ENCODE peak calls at places on chromosomes 1 and 21, in four cellular contexts. G, I, K and N are unnamed samples.

GRCh38 chr1:94257451-94257850 is 20.1 kb upstream of the ARHGAP29 start:
- DNase-seq in G (no peak), I (no peak), K (no peak), N (no peak)

GRCh38 chr1:47333922-47334764 is 553 bp downstream of the CMPK1 start:
- DNase-seq in G (peak), I (peak), K (peak), N (peak)

GRCh38 chr21:44630440-44630839 is 3.5 kb downstream of the KRTAP10-9 start:
- DNase-seq in G (no peak), I (no peak), K (no peak), N (no peak)

GRCh38 chr1:206854401-206855129 is 10.9 kb upstream of the IL20 start:
- DNase-seq in G (peak), I (no peak), K (no peak), N (no peak)

GRCh38 chr1:243680861-243681260 is 169.2 kb downstream of the AKT3 start:
- DNase-seq in G (no peak), I (no peak), K (no peak), N (no peak)

GRCh38 chr1:70024272-70024671 is 181.1 kb downstream of the LRRC40 start:
- DNase-seq in G (no peak), I (no peak), K (no peak), N (no peak)

GRCh38 chr1:107874221-107874620 is 90.8 kb downstream of the VAV3 start:
- DNase-seq in G (peak), I (no peak), K (no peak), N (peak)

GRCh38 chr1:16209847-16210407 is 2.5 kb downstream of the ARHGEF19 start:
- DNase-seq in G (no peak), I (no peak), K (no peak), N (no peak)

GRCh38 chr1:59323879-59324278 is 27.0 kb downstream of the FGGY start:
- DNase-seq in G (no peak), I (no peak), K (no peak), N (no peak)

GRCh38 chr1:225811622-225812487 is 1.9 kb downstream of the EPHX1 start:
- DNase-seq in G (peak), I (no peak), K (peak), N (peak)

GRCh38 chr1:8096105-8097011 is 70.2 kb upstream of the ERRFI1 start:
- DNase-seq in G (peak), I (no peak), K (no peak), N (peak)

GRCh38 chr1:68046885-68047658 is 3.4 kb downstream of the DIRAS3 start:
- DNase-seq in G (no peak), I (no peak), K (no peak), N (no peak)

GRCh38 chr21:36330904-36331303 is 10.9 kb downstream of the MORC3 start:
- DNase-seq in G (peak), I (peak), K (peak), N (peak)
- TF ChIP-seq CTCF in G (peak), I (peak), K (peak), N (peak)

GRCh38 chr1:111755321-111756123 is at the start of gene DDX20:
- DNase-seq in G (peak), I (peak), K (peak), N (peak)
- TF ChIP-seq CTCF in G (peak), I (peak), K (peak), N (peak)

DNA sequence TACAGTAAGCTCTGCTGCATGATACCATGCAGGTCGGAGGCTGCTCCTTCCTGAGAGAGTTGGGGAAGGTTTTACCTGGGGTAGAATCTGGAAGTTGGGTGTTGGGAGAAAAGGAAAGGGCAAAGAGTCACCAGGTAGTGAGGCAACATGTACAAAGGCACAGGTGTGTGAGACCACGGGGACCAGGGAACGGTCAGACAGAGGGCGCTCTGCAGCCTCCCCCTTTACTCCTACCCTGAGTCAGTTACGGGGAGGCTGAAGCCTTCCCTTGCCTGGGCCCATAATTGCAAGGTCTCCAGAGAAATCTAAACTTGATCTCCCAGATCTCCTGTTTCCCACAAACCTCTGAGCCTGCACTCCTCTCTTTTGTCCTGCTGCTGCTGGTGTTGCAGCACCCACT is 22.0 kb downstream of the CCN1 start:
- DNase-seq in G (no peak), I (no peak), K (no peak), N (no peak)
- TF ChIP-seq CTCF in G (no peak), I (no peak), K (no peak), N (no peak)

GRCh38 chr1:156623946-156624813 is 5.0 kb downstream of the HAPLN2 start:
- DNase-seq in G (peak), I (peak), K (peak), N (peak)
- TF ChIP-seq CTCF in G (peak), I (peak), K (peak), N (peak)